ENCODE peak calls at places on chromosomes 12 and 14, in eight cellular contexts. One of them, this sample, is unnamed.

GRCh38 chr14:96249016-96249415 is 7.0 kb upstream of the BDKRB1 start:
- DNase-seq in tibial nerve: peak; percentile 58
- DNase-seq in psoas muscle: no peak
- DNase-seq in heart left ventricle: no peak
- DNase-seq in ovary: no peak
- DNase-seq in testis: no peak
- DNase-seq in stomach: no peak
- DNase-seq in A549: peak; percentile 69
- DNase-seq in this sample: no peak

GRCh38 chr14:103548463-103549351 is 13.8 kb downstream of the BAG5 start:
- DNase-seq in stomach: no peak
- DNase-seq in ovary: peak; percentile 25
- DNase-seq in A549: no peak
- DNase-seq in heart left ventricle: no peak
- DNase-seq in psoas muscle: no peak
- DNase-seq in testis: no peak
- DNase-seq in tibial nerve: no peak
- DNase-seq in this sample: no peak

GRCh38 chr12:47783024-47783755 is 10.2 kb downstream of the SLC48A1 start:
- DNase-seq in heart left ventricle: no peak
- DNase-seq in A549: no peak
- DNase-seq in ovary: no peak
- DNase-seq in tibial nerve: no peak
- DNase-seq in testis: no peak
- DNase-seq in psoas muscle: no peak
- DNase-seq in stomach: no peak
- DNase-seq in this sample: no peak

GRCh38 chr12:77746108-77746507 is 84.6 kb upstream of the NAV3 start:
- DNase-seq in psoas muscle: no peak
- DNase-seq in tibial nerve: no peak
- DNase-seq in stomach: no peak
- DNase-seq in heart left ventricle: no peak
- DNase-seq in testis: no peak
- DNase-seq in ovary: no peak
- DNase-seq in A549: no peak
- DNase-seq in this sample: no peak

GRCh38 chr14:33017016-33017415 is 78.3 kb downstream of the NPAS3 start:
- DNase-seq in A549: no peak
- DNase-seq in heart left ventricle: no peak
- DNase-seq in ovary: no peak
- DNase-seq in tibial nerve: no peak
- DNase-seq in psoas muscle: no peak
- DNase-seq in stomach: no peak
- DNase-seq in testis: no peak
- DNase-seq in this sample: no peak

GRCh38 chr12:108847705-108848104 is 9.7 kb downstream of the SSH1 start:
- DNase-seq in tibial nerve: no peak
- DNase-seq in A549: no peak
- DNase-seq in heart left ventricle: no peak
- DNase-seq in psoas muscle: no peak
- DNase-seq in ovary: no peak
- DNase-seq in testis: no peak
- DNase-seq in stomach: no peak
- DNase-seq in this sample: no peak

GRCh38 chr14:106620368-106620767 is 1094.0 kb downstream of the TMEM121 start:
- DNase-seq in stomach: no peak
- DNase-seq in A549: no peak
- DNase-seq in psoas muscle: no peak
- DNase-seq in tibial nerve: no peak
- DNase-seq in heart left ventricle: no peak
- DNase-seq in testis: no peak
- DNase-seq in ovary: no peak
- DNase-seq in this sample: no peak

GRCh38 chr12:122080149-122081107 is 1.9 kb downstream of the MLXIP start:
- DNase-seq in ovary: peak; percentile 76
- DNase-seq in stomach: peak; percentile 54
- DNase-seq in heart left ventricle: peak; percentile 76
- DNase-seq in A549: peak; percentile 40
- DNase-seq in testis: peak; percentile 77
- DNase-seq in tibial nerve: peak; percentile 78
- DNase-seq in psoas muscle: peak; percentile 79
- DNase-seq in this sample: no peak

GRCh38 chr14:32933623-32933942 is 5.1 kb upstream of the NPAS3 start:
- DNase-seq in testis: no peak
- DNase-seq in stomach: no peak
- DNase-seq in heart left ventricle: no peak
- DNase-seq in tibial nerve: no peak
- DNase-seq in psoas muscle: no peak
- DNase-seq in A549: no peak
- DNase-seq in ovary: no peak
- DNase-seq in this sample: no peak

GRCh38 chr14:61608245-61609142 is 86.8 kb upstream of the HIF1A start:
- DNase-seq in testis: no peak
- DNase-seq in heart left ventricle: no peak
- DNase-seq in stomach: no peak
- DNase-seq in ovary: no peak
- DNase-seq in A549: no peak
- DNase-seq in tibial nerve: no peak
- DNase-seq in psoas muscle: no peak
- DNase-seq in this sample: no peak

GRCh38 chr12:105347486-105347885 is 17.0 kb downstream of the C12orf75 start:
- DNase-seq in tibial nerve: no peak
- DNase-seq in heart left ventricle: no peak
- DNase-seq in psoas muscle: no peak
- DNase-seq in stomach: no peak
- DNase-seq in testis: no peak
- DNase-seq in A549: no peak
- DNase-seq in ovary: no peak
- DNase-seq in this sample: no peak

GRCh38 chr12:105351523-105351922 is 21.0 kb downstream of the C12orf75 start:
- DNase-seq in stomach: no peak
- DNase-seq in A549: no peak
- DNase-seq in heart left ventricle: no peak
- DNase-seq in ovary: no peak
- DNase-seq in psoas muscle: no peak
- DNase-seq in tibial nerve: no peak
- DNase-seq in testis: no peak
- DNase-seq in this sample: no peak

GRCh38 chr12:105348142-105348541 is 17.7 kb downstream of the C12orf75 start:
- DNase-seq in A549: no peak
- DNase-seq in ovary: no peak
- DNase-seq in stomach: no peak
- DNase-seq in heart left ventricle: no peak
- DNase-seq in tibial nerve: no peak
- DNase-seq in testis: no peak
- DNase-seq in psoas muscle: no peak
- DNase-seq in this sample: no peak

GRCh38 chr12:105352049-105352448 is 21.6 kb downstream of the C12orf75 start:
- DNase-seq in psoas muscle: no peak
- DNase-seq in heart left ventricle: no peak
- DNase-seq in ovary: no peak
- DNase-seq in stomach: no peak
- DNase-seq in testis: no peak
- DNase-seq in A549: no peak
- DNase-seq in tibial nerve: no peak
- DNase-seq in this sample: no peak

DNA sequence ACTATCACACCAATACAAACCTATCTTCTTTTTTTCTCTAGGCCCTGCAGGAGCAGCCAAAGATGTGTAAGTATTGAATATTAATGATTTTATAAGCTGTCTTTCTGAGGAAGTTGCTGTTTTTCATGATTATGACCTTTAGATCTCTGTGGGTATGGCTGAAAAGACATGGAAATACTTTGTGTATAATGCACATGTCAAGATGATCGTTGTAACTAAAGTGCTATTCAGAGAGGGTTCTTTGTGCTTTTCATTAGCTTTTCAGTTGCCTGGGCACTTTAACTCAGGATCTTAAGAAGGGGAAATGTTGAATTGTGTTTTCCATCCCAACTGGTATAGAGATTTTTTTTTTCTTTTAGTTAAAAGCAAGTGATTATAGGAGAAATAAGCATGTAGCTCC is 18.1 kb downstream of the C12orf75 start:
- DNase-seq in testis: no peak
- DNase-seq in ovary: no peak
- DNase-seq in stomach: no peak
- DNase-seq in psoas muscle: no peak
- DNase-seq in tibial nerve: no peak
- DNase-seq in heart left ventricle: no peak
- DNase-seq in A549: no peak
- DNase-seq in this sample: no peak
- H3K27ac ChIP-seq in testis: no peak overlapping the region
- H3K27ac ChIP-seq in ovary: no peak overlapping the region
- H3K27ac ChIP-seq in stomach: no peak overlapping the region
- H3K27ac ChIP-seq in psoas muscle: no peak overlapping the region
- H3K27ac ChIP-seq in tibial nerve: no peak overlapping the region
- H3K27ac ChIP-seq in heart left ventricle: no peak overlapping the region
- H3K27ac ChIP-seq in A549: no peak overlapping the region
- H3K27ac ChIP-seq in this sample: no peak overlapping the region

GRCh38 chr12:41287500-41287899 is 99.4 kb downstream of the PDZRN4 start:
- DNase-seq in psoas muscle: no peak
- DNase-seq in A549: no peak
- DNase-seq in heart left ventricle: no peak
- DNase-seq in ovary: no peak
- DNase-seq in stomach: no peak
- DNase-seq in testis: no peak
- DNase-seq in tibial nerve: no peak
- DNase-seq in this sample: no peak

GRCh38 chr12:41289461-41289860 is 101.3 kb downstream of the PDZRN4 start:
- DNase-seq in A549: no peak
- DNase-seq in heart left ventricle: no peak
- DNase-seq in ovary: no peak
- DNase-seq in stomach: no peak
- DNase-seq in psoas muscle: no peak
- DNase-seq in tibial nerve: no peak
- DNase-seq in testis: no peak
- DNase-seq in this sample: no peak

GRCh38 chr12:41288188-41288811 is 100.2 kb downstream of the PDZRN4 start:
- DNase-seq in testis: no peak
- DNase-seq in tibial nerve: no peak
- DNase-seq in heart left ventricle: no peak
- DNase-seq in stomach: no peak
- DNase-seq in A549: no peak
- DNase-seq in psoas muscle: no peak
- DNase-seq in ovary: no peak
- DNase-seq in this sample: no peak

DNA sequence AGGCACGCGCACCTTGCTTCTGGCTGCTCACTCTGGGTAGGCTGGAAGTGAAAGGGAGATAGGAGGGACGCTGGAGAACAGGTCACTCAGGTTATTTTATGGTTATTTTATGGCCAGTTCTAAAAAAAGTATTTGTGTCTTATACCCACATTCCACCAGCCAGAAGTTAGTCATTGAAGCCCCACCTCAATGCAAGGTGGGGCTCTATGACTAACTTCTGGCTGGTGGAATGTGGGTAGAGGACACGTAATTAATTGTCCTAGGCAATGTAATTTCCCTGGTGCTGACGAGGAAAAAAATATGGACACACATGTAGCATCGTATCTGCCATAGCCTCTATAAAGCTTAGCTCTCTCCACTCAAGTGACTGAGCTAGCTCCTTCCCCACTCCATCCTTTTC is 104.9 kb downstream of the PDZRN4 start:
- DNase-seq in ovary: no peak
- DNase-seq in A549: no peak
- DNase-seq in stomach: no peak
- DNase-seq in tibial nerve: no peak
- DNase-seq in heart left ventricle: no peak
- DNase-seq in psoas muscle: no peak
- DNase-seq in testis: no peak
- DNase-seq in this sample: no peak
- H3K4me3 ChIP-seq in ovary: no peak overlapping the region
- H3K4me3 ChIP-seq in A549: no peak overlapping the region
- H3K4me3 ChIP-seq in stomach: no peak overlapping the region
- H3K4me3 ChIP-seq in tibial nerve: no peak overlapping the region
- H3K4me3 ChIP-seq in heart left ventricle: no peak overlapping the region
- H3K4me3 ChIP-seq in psoas muscle: no peak overlapping the region
- H3K4me3 ChIP-seq in testis: no peak overlapping the region
- H3K4me3 ChIP-seq in this sample: no peak overlapping the region

DNA sequence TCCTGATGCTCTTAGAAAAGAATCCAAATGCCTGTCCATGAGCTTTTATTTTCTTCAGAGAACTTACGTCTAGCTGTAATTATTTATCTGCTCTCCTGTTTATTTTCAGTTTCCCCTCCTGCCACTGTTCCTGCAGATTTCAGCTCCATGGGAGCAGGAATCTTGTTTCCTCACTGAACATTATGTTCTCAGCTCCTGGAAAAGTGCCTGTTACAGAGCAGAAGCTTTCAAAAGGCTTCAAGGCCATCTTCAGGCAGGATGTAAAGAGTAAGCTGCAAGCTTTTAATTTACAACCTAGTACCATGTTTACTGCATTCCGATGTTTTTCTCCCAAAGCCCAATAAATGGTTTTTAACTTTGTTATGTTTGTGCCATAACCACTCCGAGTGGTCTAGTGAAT is 98.4 kb upstream of the BTG1 start:
- DNase-seq in psoas muscle: no peak
- DNase-seq in stomach: no peak
- DNase-seq in tibial nerve: peak; percentile 62
- DNase-seq in ovary: no peak
- DNase-seq in testis: peak; percentile 62
- DNase-seq in heart left ventricle: no peak
- DNase-seq in A549: no peak
- DNase-seq in this sample: no peak
- TF ChIP-seq CTCF in psoas muscle: no peak
- TF ChIP-seq CTCF in stomach: no peak
- TF ChIP-seq CTCF in tibial nerve: peak; percentile 33
- TF ChIP-seq CTCF in ovary: no peak
- TF ChIP-seq CTCF in testis: no peak
- TF ChIP-seq CTCF in heart left ventricle: peak; percentile 50
- TF ChIP-seq CTCF in A549: no peak
- TF ChIP-seq CTCF in this sample: no peak

GRCh38 chr14:105317546-105317945 is 3.0 kb downstream of the PACS2 start:
- DNase-seq in heart left ventricle: no peak
- DNase-seq in tibial nerve: no peak
- DNase-seq in psoas muscle: peak; percentile 76
- DNase-seq in A549: no peak
- DNase-seq in stomach: no peak
- DNase-seq in ovary: no peak
- DNase-seq in testis: no peak
- DNase-seq in this sample: no peak
- H3K27ac ChIP-seq in heart left ventricle: no peak overlapping the region
- H3K27ac ChIP-seq in tibial nerve: peak overlapping the region; percentile 88
- H3K27ac ChIP-seq in psoas muscle: peak overlapping the region; percentile 53
- H3K27ac ChIP-seq in A549: no peak overlapping the region
- H3K27ac ChIP-seq in stomach: peak overlapping the region; percentile 1
- H3K27ac ChIP-seq in ovary: no peak overlapping the region
- H3K27ac ChIP-seq in testis: peak overlapping the region; percentile 61
- H3K27ac ChIP-seq in this sample: peak overlapping the region; percentile 61

DNA sequence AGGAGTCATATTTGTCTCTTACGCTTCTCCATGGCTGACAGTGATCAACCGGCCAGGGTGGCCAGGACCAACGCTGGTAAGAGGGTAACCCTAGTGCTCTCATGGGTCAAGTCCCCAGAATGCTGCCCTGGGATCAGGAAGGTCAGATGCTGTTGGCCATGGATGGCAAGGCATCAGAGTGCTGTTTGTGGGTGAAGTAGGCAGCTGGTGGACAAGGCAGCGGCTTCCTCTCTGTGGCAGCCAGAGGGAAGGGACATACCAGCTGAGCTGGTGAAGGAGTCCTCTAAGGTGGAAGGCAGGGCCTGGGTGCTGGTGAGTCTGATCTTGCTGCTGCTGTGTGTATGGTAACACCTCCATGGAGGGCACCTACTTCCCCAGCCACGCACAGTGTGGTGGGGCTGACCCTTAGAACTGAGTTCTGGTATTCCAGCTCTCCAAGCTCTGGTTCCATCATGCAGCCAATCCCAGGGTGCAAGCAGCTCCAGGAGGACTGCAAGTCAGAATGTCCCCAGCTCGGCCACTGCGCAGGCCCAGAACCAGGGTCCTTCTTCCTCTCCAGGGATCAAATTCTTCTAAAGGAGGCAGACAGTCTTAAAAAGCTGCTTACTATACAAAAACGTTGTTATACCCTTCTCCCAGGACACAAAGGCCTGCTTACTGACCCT is 13.4 kb upstream of the SMOC1 start:
- DNase-seq in testis: no peak
- DNase-seq in tibial nerve: no peak
- DNase-seq in ovary: no peak
- DNase-seq in stomach: no peak
- DNase-seq in psoas muscle: no peak
- DNase-seq in heart left ventricle: no peak
- DNase-seq in A549: no peak
- DNase-seq in this sample: peak; percentile 56
- H3K4me3 ChIP-seq in testis: no peak overlapping the region
- H3K4me3 ChIP-seq in tibial nerve: no peak overlapping the region
- H3K4me3 ChIP-seq in ovary: no peak overlapping the region
- H3K4me3 ChIP-seq in stomach: no peak overlapping the region
- H3K4me3 ChIP-seq in psoas muscle: no peak overlapping the region
- H3K4me3 ChIP-seq in heart left ventricle: no peak overlapping the region
- H3K4me3 ChIP-seq in A549: no peak overlapping the region
- H3K4me3 ChIP-seq in this sample: no peak overlapping the region

This sample was measured in coronary artery.